ENCODE peak calls at places on chromosomes 1 and 21, in ten cellular contexts. One of them, this sample, is unnamed.
A peak's percentile ranks its signal among the peaks of the same experiment; 100 is the strongest.

GRCh38 chr1:224223819-224224714 is 41.0 kb downstream of the DEGS1 start:
- DNase-seq in pancreas: no peak
- DNase-seq in stomach: no peak
- DNase-seq in left ventricle myocardium inferior: no peak
- DNase-seq in cardiac muscle cell: peak; percentile 78
- DNase-seq in Peyer's patch: no peak
- DNase-seq in right lobe of liver: no peak
- DNase-seq in CD8-positive, alpha-beta T cell: no peak
- DNase-seq in body of pancreas: no peak
- DNase-seq in fibroblast of lung: peak; percentile 94
- DNase-seq in this sample: no peak

GRCh38 chr1:21339402-21340229 is 49.4 kb upstream of the ECE1 start:
- DNase-seq in CD8-positive, alpha-beta T cell: no peak
- DNase-seq in right lobe of liver: no peak
- DNase-seq in stomach: no peak
- DNase-seq in left ventricle myocardium inferior: no peak
- DNase-seq in pancreas: no peak
- DNase-seq in Peyer's patch: no peak
- DNase-seq in cardiac muscle cell: no peak
- DNase-seq in fibroblast of lung: no peak
- DNase-seq in body of pancreas: no peak
- DNase-seq in this sample: no peak

GRCh38 chr1:100152271-100152670 is 19.3 kb downstream of the TRMT13 start:
- DNase-seq in left ventricle myocardium inferior: no peak
- DNase-seq in CD8-positive, alpha-beta T cell: no peak
- DNase-seq in body of pancreas: no peak
- DNase-seq in Peyer's patch: no peak
- DNase-seq in stomach: no peak
- DNase-seq in right lobe of liver: no peak
- DNase-seq in pancreas: no peak
- DNase-seq in fibroblast of lung: no peak
- DNase-seq in cardiac muscle cell: no peak
- DNase-seq in this sample: no peak

GRCh38 chr1:190175320-190175719 is 302.3 kb downstream of the BRINP3 start:
- DNase-seq in stomach: no peak
- DNase-seq in fibroblast of lung: peak; percentile 66
- DNase-seq in cardiac muscle cell: no peak
- DNase-seq in body of pancreas: no peak
- DNase-seq in left ventricle myocardium inferior: no peak
- DNase-seq in Peyer's patch: no peak
- DNase-seq in pancreas: no peak
- DNase-seq in right lobe of liver: no peak
- DNase-seq in CD8-positive, alpha-beta T cell: no peak
- DNase-seq in this sample: no peak

GRCh38 chr1:183030053-183030452 is 6.8 kb downstream of the LAMC1 start:
- DNase-seq in cardiac muscle cell: peak; percentile 85
- DNase-seq in pancreas: no peak
- DNase-seq in Peyer's patch: no peak
- DNase-seq in stomach: no peak
- DNase-seq in body of pancreas: no peak
- DNase-seq in right lobe of liver: no peak
- DNase-seq in CD8-positive, alpha-beta T cell: no peak
- DNase-seq in fibroblast of lung: peak; percentile 66
- DNase-seq in left ventricle myocardium inferior: no peak
- DNase-seq in this sample: no peak

GRCh38 chr1:184075040-184076029 is 23.8 kb downstream of the TSEN15 start:
- DNase-seq in pancreas: peak; percentile 17
- DNase-seq in left ventricle myocardium inferior: no peak
- DNase-seq in stomach: no peak
- DNase-seq in right lobe of liver: no peak
- DNase-seq in cardiac muscle cell: peak; percentile 79
- DNase-seq in Peyer's patch: no peak
- DNase-seq in CD8-positive, alpha-beta T cell: no peak
- DNase-seq in fibroblast of lung: peak; percentile 84
- DNase-seq in body of pancreas: peak; percentile 18
- DNase-seq in this sample: peak; percentile 76

GRCh38 chr1:200353232-200353631 is 56.6 kb downstream of the ZNF281 start:
- DNase-seq in cardiac muscle cell: no peak
- DNase-seq in stomach: no peak
- DNase-seq in body of pancreas: no peak
- DNase-seq in CD8-positive, alpha-beta T cell: no peak
- DNase-seq in Peyer's patch: no peak
- DNase-seq in left ventricle myocardium inferior: no peak
- DNase-seq in fibroblast of lung: no peak
- DNase-seq in right lobe of liver: no peak
- DNase-seq in pancreas: no peak
- DNase-seq in this sample: no peak

GRCh38 chr21:29114765-29115164 is 15.7 kb upstream of the MAP3K7CL start:
- DNase-seq in body of pancreas: no peak
- DNase-seq in pancreas: no peak
- DNase-seq in right lobe of liver: no peak
- DNase-seq in Peyer's patch: no peak
- DNase-seq in cardiac muscle cell: no peak
- DNase-seq in CD8-positive, alpha-beta T cell: no peak
- DNase-seq in left ventricle myocardium inferior: no peak
- DNase-seq in fibroblast of lung: peak; percentile 81
- DNase-seq in stomach: no peak
- DNase-seq in this sample: no peak

GRCh38 chr1:234500269-234500668 is 21.3 kb upstream of the TARBP1 start:
- DNase-seq in Peyer's patch: no peak
- DNase-seq in fibroblast of lung: peak; percentile 25
- DNase-seq in right lobe of liver: no peak
- DNase-seq in body of pancreas: no peak
- DNase-seq in cardiac muscle cell: no peak
- DNase-seq in stomach: no peak
- DNase-seq in pancreas: no peak
- DNase-seq in CD8-positive, alpha-beta T cell: no peak
- DNase-seq in left ventricle myocardium inferior: no peak
- DNase-seq in this sample: no peak

GRCh38 chr1:234497589-234497988 is 18.6 kb upstream of the TARBP1 start:
- DNase-seq in pancreas: no peak
- DNase-seq in right lobe of liver: no peak
- DNase-seq in stomach: no peak
- DNase-seq in Peyer's patch: no peak
- DNase-seq in left ventricle myocardium inferior: no peak
- DNase-seq in cardiac muscle cell: no peak
- DNase-seq in body of pancreas: no peak
- DNase-seq in fibroblast of lung: no peak
- DNase-seq in CD8-positive, alpha-beta T cell: no peak
- DNase-seq in this sample: no peak

GRCh38 chr1:234498448-234499118 is 19.6 kb upstream of the TARBP1 start:
- DNase-seq in Peyer's patch: no peak
- DNase-seq in cardiac muscle cell: no peak
- DNase-seq in stomach: no peak
- DNase-seq in right lobe of liver: no peak
- DNase-seq in left ventricle myocardium inferior: no peak
- DNase-seq in pancreas: no peak
- DNase-seq in CD8-positive, alpha-beta T cell: no peak
- DNase-seq in body of pancreas: no peak
- DNase-seq in fibroblast of lung: no peak
- DNase-seq in this sample: no peak

GRCh38 chr1:234502785-234503184 is 23.8 kb upstream of the TARBP1 start:
- DNase-seq in fibroblast of lung: no peak
- DNase-seq in CD8-positive, alpha-beta T cell: no peak
- DNase-seq in pancreas: no peak
- DNase-seq in stomach: no peak
- DNase-seq in Peyer's patch: no peak
- DNase-seq in cardiac muscle cell: no peak
- DNase-seq in body of pancreas: no peak
- DNase-seq in left ventricle myocardium inferior: no peak
- DNase-seq in right lobe of liver: no peak
- DNase-seq in this sample: no peak

DNA sequence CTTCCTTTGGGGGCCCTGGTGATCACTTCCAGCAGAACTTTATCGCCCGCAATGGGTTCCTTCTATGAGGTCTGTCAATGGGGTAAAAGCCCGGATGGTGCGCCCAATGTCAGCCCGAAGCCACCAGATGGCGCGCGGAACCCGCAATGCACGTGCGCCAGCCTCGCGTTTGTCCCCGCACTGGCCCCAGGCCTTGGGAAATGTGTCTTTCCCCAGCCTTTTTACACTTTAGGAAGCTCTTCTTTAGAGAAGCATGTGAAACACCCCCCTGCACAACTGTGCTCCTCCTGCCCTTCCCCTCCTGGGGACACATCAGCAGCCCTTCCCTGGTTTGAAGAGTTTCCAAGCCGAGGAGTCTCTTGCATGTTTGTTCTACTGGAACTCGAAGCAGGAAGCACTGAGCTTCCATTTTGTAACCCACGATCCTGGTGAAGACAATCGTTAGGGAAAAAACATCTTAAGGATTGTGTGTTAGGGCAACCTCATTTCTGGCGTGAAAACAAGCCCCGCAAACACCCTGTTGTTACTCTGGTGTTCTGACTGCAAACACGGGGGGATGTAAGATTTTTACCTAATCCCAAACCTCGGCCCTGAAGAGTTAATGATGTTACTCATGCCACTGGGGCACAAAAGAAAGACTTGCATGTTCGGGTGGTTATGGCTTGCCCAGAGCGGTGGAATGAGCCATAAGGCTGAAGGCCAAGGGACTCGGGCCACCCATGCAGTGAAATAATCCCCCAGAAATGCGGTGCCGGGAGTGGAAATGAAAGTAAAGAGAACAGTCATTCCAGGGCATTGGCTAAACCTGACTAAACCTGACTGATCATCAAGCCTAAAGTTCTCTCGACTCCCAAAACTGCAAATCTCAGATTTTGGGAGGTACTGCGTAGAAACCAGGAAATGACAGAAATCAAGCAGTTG is 20.4 kb upstream of the TARBP1 start:
- DNase-seq in CD8-positive, alpha-beta T cell: peak; percentile 65
- DNase-seq in pancreas: peak; percentile 91
- DNase-seq in left ventricle myocardium inferior: peak; percentile 92
- DNase-seq in cardiac muscle cell: peak; percentile 95
- DNase-seq in fibroblast of lung: peak; percentile 93
- DNase-seq in Peyer's patch: peak; percentile 88
- DNase-seq in right lobe of liver: peak; percentile 92
- DNase-seq in body of pancreas: peak; percentile 95
- DNase-seq in stomach: peak; percentile 94
- DNase-seq in this sample: peak; percentile 92
- H3K4me3 ChIP-seq in CD8-positive, alpha-beta T cell: no peak overlapping the region
- H3K4me3 ChIP-seq in pancreas: no peak overlapping the region
- H3K4me3 ChIP-seq in left ventricle myocardium inferior: peak overlapping the region; percentile 26
- H3K4me3 ChIP-seq in cardiac muscle cell: no peak overlapping the region
- H3K4me3 ChIP-seq in fibroblast of lung: peak overlapping the region; percentile 29
- H3K4me3 ChIP-seq in Peyer's patch: peak overlapping the region; percentile 0
- H3K4me3 ChIP-seq in right lobe of liver: no peak overlapping the region
- H3K4me3 ChIP-seq in body of pancreas: no peak overlapping the region
- H3K4me3 ChIP-seq in stomach: peak overlapping the region; percentile 12
- H3K4me3 ChIP-seq in this sample: no peak overlapping the region

GRCh38 chr1:111221276-111221632 is 6.3 kb upstream of the CHI3L2 start:
- DNase-seq in fibroblast of lung: no peak
- DNase-seq in Peyer's patch: no peak
- DNase-seq in cardiac muscle cell: no peak
- DNase-seq in pancreas: no peak
- DNase-seq in right lobe of liver: no peak
- DNase-seq in body of pancreas: no peak
- DNase-seq in stomach: no peak
- DNase-seq in CD8-positive, alpha-beta T cell: no peak
- DNase-seq in left ventricle myocardium inferior: no peak
- DNase-seq in this sample: no peak

GRCh38 chr1:111220302-111220890 is 7.1 kb upstream of the CHI3L2 start:
- DNase-seq in CD8-positive, alpha-beta T cell: no peak
- DNase-seq in Peyer's patch: no peak
- DNase-seq in stomach: no peak
- DNase-seq in fibroblast of lung: no peak
- DNase-seq in pancreas: no peak
- DNase-seq in body of pancreas: no peak
- DNase-seq in right lobe of liver: no peak
- DNase-seq in cardiac muscle cell: no peak
- DNase-seq in left ventricle myocardium inferior: no peak
- DNase-seq in this sample: no peak

GRCh38 chr1:111222308-111223125 is 5.0 kb upstream of the CHI3L2 start:
- DNase-seq in fibroblast of lung: peak; percentile 61
- DNase-seq in CD8-positive, alpha-beta T cell: peak; percentile 43
- DNase-seq in right lobe of liver: peak; percentile 84
- DNase-seq in pancreas: peak; percentile 81
- DNase-seq in Peyer's patch: peak; percentile 89
- DNase-seq in body of pancreas: peak; percentile 82
- DNase-seq in left ventricle myocardium inferior: peak; percentile 56
- DNase-seq in cardiac muscle cell: peak; percentile 74
- DNase-seq in stomach: peak; percentile 86
- DNase-seq in this sample: peak; percentile 85

GRCh38 chr1:111223126-111223443 is 4.4 kb upstream of the CHI3L2 start:
- DNase-seq in pancreas: no peak
- DNase-seq in body of pancreas: no peak
- DNase-seq in left ventricle myocardium inferior: no peak
- DNase-seq in cardiac muscle cell: no peak
- DNase-seq in stomach: no peak
- DNase-seq in right lobe of liver: no peak
- DNase-seq in Peyer's patch: no peak
- DNase-seq in CD8-positive, alpha-beta T cell: no peak
- DNase-seq in fibroblast of lung: no peak
- DNase-seq in this sample: no peak

DNA sequence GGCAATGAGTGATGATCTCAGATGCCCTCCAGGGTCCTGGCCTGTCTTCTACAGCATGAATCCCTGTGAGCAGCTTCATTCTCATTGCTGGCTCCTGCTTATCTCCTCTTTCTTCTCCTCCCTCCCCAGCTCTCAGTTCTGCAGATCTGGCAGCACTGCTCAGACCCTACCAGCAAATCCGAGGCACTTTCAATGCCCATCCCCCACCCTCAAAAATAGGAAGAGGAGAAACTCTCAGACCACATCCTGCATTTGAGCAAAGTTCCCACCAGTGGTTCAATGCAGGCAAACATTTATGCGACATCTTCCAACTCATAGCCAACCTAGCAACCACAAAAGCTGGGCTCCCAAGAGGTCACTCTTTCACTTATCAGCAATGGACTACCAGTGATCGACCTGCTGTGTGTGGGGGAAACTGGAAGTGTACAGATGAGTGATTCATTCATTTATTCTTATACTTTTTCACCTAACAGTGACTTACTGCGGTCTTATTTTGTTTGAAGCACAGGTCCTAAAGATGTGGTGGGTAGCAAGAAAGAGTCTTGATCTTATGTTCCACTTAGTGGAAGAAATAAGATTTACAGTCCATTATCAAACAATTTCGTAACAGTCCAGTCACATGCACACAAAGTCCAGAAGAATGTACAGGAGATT is 5.8 kb upstream of the CHI3L2 start:
- DNase-seq in Peyer's patch: peak; percentile 85
- DNase-seq in stomach: no peak
- DNase-seq in body of pancreas: no peak
- DNase-seq in CD8-positive, alpha-beta T cell: no peak
- DNase-seq in pancreas: no peak
- DNase-seq in cardiac muscle cell: peak; percentile 57
- DNase-seq in left ventricle myocardium inferior: no peak
- DNase-seq in fibroblast of lung: peak; percentile 14
- DNase-seq in right lobe of liver: no peak
- DNase-seq in this sample: no peak
- H3K4me1 ChIP-seq in Peyer's patch: peaks cover 57% of the 10 kb centered on the region
- H3K4me1 ChIP-seq in stomach: peaks cover 11% of the 10 kb centered on the region
- H3K4me1 ChIP-seq in body of pancreas: peaks cover 13% of the 10 kb centered on the region
- H3K4me1 ChIP-seq in CD8-positive, alpha-beta T cell: peaks cover 97% of the 10 kb centered on the region
- H3K4me1 ChIP-seq in pancreas: peaks cover 8% of the 10 kb centered on the region
- H3K4me1 ChIP-seq in cardiac muscle cell: peaks cover 11% of the 10 kb centered on the region
- H3K4me1 ChIP-seq in left ventricle myocardium inferior: peaks cover 8% of the 10 kb centered on the region
- H3K4me1 ChIP-seq in fibroblast of lung: no peaks in the 10 kb centered on the region
- H3K4me1 ChIP-seq in right lobe of liver: no peaks in the 10 kb centered on the region
- H3K4me1 ChIP-seq in this sample: no peaks in the 10 kb centered on the region

DNA sequence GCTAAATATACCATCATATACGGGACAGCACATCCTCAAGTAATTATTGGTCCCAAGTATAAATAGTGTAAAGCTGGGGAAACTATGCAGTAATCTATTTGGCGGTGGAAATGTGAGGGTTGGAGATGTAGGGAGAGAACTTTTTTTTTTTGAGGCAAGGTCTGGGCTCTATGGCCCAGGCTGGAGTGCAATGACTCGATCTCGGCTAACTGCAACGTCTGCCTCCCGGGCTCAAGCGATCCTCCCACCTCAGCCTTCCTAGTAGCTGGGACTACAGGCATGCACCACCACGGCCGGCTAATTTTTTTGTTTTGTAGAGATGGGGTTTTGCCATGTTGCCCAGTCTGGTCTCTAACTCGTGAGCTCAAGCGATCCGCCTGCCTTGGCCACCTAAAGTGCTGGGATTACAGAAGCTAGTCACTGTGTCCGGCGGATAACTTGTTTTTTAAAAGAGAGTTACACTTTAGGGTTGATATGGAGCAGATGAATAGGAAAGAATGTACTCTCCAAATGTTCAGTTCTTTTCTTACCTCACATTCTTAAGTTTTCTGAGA is 1.9 kb downstream of the IFT25 start:
- DNase-seq in left ventricle myocardium inferior: no peak
- DNase-seq in pancreas: no peak
- DNase-seq in fibroblast of lung: no peak
- DNase-seq in cardiac muscle cell: no peak
- DNase-seq in right lobe of liver: no peak
- DNase-seq in Peyer's patch: no peak
- DNase-seq in body of pancreas: no peak
- DNase-seq in CD8-positive, alpha-beta T cell: no peak
- DNase-seq in stomach: no peak
- DNase-seq in this sample: no peak
- TF ChIP-seq CTCF in left ventricle myocardium inferior: no peak
- TF ChIP-seq CTCF in pancreas: no peak
- TF ChIP-seq CTCF in fibroblast of lung: no peak
- TF ChIP-seq CTCF in cardiac muscle cell: no peak
- TF ChIP-seq CTCF in right lobe of liver: no peak
- TF ChIP-seq CTCF in Peyer's patch: no peak
- TF ChIP-seq CTCF in body of pancreas: no peak
- TF ChIP-seq CTCF in CD8-positive, alpha-beta T cell: no peak
- TF ChIP-seq CTCF in stomach: no peak
- TF ChIP-seq CTCF in this sample: no peak

DNA sequence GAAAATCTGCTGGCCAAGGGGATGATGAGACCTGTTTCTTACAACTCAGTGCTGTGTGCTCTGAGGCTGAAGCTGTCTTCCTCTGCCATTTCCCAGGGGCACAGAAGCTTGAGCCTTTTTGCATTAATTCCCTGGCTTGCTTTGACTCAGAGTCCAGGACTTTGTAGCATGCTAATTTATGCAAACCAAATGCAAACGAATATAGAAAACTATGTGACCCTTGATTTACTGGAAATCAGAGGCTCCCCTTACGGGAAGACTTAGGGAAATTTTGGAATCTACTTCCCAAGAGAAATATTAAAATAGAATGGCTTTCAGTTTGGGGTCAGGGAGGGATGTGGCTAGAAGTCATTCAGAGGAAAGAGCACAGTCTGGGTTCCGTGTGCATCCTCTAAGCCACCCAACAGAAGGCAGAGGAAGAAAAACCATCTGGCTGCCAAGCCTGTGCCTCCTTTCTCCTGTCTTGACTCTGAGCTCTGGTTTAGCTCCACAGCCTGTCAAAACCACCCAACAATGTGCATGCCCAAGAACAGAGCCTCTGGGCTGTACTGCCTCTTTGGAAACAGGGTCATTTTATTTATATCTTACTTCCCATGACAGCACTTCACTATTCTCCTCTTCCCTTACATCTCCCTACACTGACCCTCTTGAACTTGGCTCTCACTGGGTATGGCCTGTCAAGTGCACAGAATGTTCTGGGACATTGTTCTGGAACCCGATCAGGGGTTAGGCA is 30.0 kb downstream of the ATF3 start:
- DNase-seq in cardiac muscle cell: peak; percentile 37
- DNase-seq in stomach: no peak
- DNase-seq in CD8-positive, alpha-beta T cell: no peak
- DNase-seq in left ventricle myocardium inferior: peak; percentile 32
- DNase-seq in body of pancreas: no peak
- DNase-seq in fibroblast of lung: peak; percentile 24
- DNase-seq in right lobe of liver: no peak
- DNase-seq in pancreas: no peak
- DNase-seq in Peyer's patch: no peak
- DNase-seq in this sample: no peak
- H3K4me3 ChIP-seq in cardiac muscle cell: no peak overlapping the region
- H3K4me3 ChIP-seq in stomach: no peak overlapping the region
- H3K4me3 ChIP-seq in CD8-positive, alpha-beta T cell: no peak overlapping the region
- H3K4me3 ChIP-seq in left ventricle myocardium inferior: peak overlapping the region; percentile 45
- H3K4me3 ChIP-seq in body of pancreas: no peak overlapping the region
- H3K4me3 ChIP-seq in fibroblast of lung: peak overlapping the region; percentile 44
- H3K4me3 ChIP-seq in right lobe of liver: no peak overlapping the region
- H3K4me3 ChIP-seq in pancreas: no peak overlapping the region
- H3K4me3 ChIP-seq in Peyer's patch: no peak overlapping the region
- H3K4me3 ChIP-seq in this sample: no peak overlapping the region